ENCODE peak calls at places on chromosomes 6 and 20, in four cellular contexts. F, D, Y and P are unnamed samples.

GRCh38 chr6:169669147-169669546 is 32.7 kb downstream of the WDR27 start:
- DNase-seq in F (no peak), D (no peak), Y (no peak), P (no peak)

GRCh38 chr20:37839432-37839827 is 63.5 kb upstream of the VSTM2L start:
- DNase-seq in F (no peak), D (no peak), Y (no peak), P (no peak)

GRCh38 chr20:22515264-22515663 is 69.1 kb downstream of the FOXA2 start:
- DNase-seq in F (no peak), D (no peak), Y (no peak), P (no peak)

GRCh38 chr20:58696411-58696961 is 3.9 kb downstream of the NPEPL1 start:
- DNase-seq in F (no peak), D (no peak), Y (no peak), P (no peak)

GRCh38 chr20:52033313-52033712 is 158.3 kb downstream of the ZFP64 start:
- DNase-seq in F (no peak), D (no peak), Y (no peak), P (no peak)

GRCh38 chr6:11869656-11870340 is 91.2 kb upstream of the ADTRP start:
- DNase-seq in F (no peak), D (no peak), Y (peak; percentile 73), P (no peak)

GRCh38 chr6:9554806-9555205 is 860.1 kb downstream of the TFAP2A start:
- DNase-seq in F (no peak), D (no peak), Y (no peak), P (no peak)

GRCh38 chr6:21745543-21746337 is 152.2 kb downstream of the SOX4 start:
- DNase-seq in F (no peak), D (no peak), Y (no peak), P (no peak)

GRCh38 chr6:158408552-158409130 is 96.4 kb downstream of the TULP4 start:
- DNase-seq in F (peak; percentile 71), D (no peak), Y (no peak), P (peak; percentile 67)

GRCh38 chr20:33433465-33433864 is 10.1 kb downstream of the SNTA1 start:
- DNase-seq in F (no peak), D (no peak), Y (peak; percentile 73), P (no peak)

GRCh38 chr6:49813248-49813647 is 26.2 kb upstream of the PGK2 start:
- DNase-seq in F (no peak), D (no peak), Y (no peak), P (no peak)

GRCh38 chr6:41200901-41201783 is at the start of gene TREML2:
- DNase-seq in F (no peak), D (no peak), Y (no peak), P (no peak)

GRCh38 chr6:53718597-53719460 is 53.3 kb upstream of the KLHL31 start:
- DNase-seq in F (peak; percentile 36), D (peak; percentile 87), Y (peak; percentile 74), P (no peak)

GRCh38 chr6:70303034-70303525 is at the start of gene COL9A1:
- DNase-seq in F (no peak), D (no peak), Y (no peak), P (no peak)

GRCh38 chr20:53890434-53891305 is 179.7 kb downstream of the BCAS1 start:
- DNase-seq in F (no peak), D (no peak), Y (no peak), P (no peak)

GRCh38 chr20:57124346-57124745 is 142.1 kb downstream of the BMP7 start:
- DNase-seq in F (no peak), D (no peak), Y (no peak), P (no peak)

GRCh38 chr20:49435639-49436038 is 46.8 kb downstream of the KCNB1 start:
- DNase-seq in F (no peak), D (no peak), Y (no peak), P (no peak)

GRCh38 chr20:61510778-61511330 is 258.8 kb downstream of the CDH4 start:
- DNase-seq in F (no peak), D (no peak), Y (no peak), P (no peak)

GRCh38 chr6:149403534-149403933 is 3.5 kb downstream of the SUMO4 start:
- DNase-seq in F (no peak), D (no peak), Y (no peak), P (no peak)

GRCh38 chr20:54234991-54235390 is 27.1 kb downstream of the PFDN4 start:
- DNase-seq in F (no peak), D (no peak), Y (no peak), P (no peak)

GRCh38 chr6:52503853-52504777 is 72.7 kb downstream of the TRAM2 start:
- DNase-seq in F (peak; percentile 86), D (peak; percentile 100), Y (peak; percentile 97), P (peak; percentile 93)

GRCh38 chr20:17580905-17581304 is 11.0 kb downstream of the DSTN start:
- DNase-seq in F (no peak), D (no peak), Y (no peak), P (no peak)

GRCh38 chr6:139409026-139409425 is 34.6 kb upstream of the CITED2 start:
- DNase-seq in F (no peak), D (no peak), Y (no peak), P (no peak)

GRCh38 chr6:16669227-16669626 is 92.0 kb downstream of the ATXN1 start:
- DNase-seq in F (no peak), D (peak; percentile 50), Y (no peak), P (no peak)

GRCh38 chr20:49237531-49237930 is 18.3 kb downstream of the DDX27 start:
- DNase-seq in F (no peak), D (peak; percentile 94), Y (no peak), P (no peak)

GRCh38 chr20:52064936-52065335 is 126.6 kb downstream of the ZFP64 start:
- DNase-seq in F (no peak), D (no peak), Y (no peak), P (no peak)

GRCh38 chr6:9520417-9521151 is 894.3 kb downstream of the TFAP2A start:
- DNase-seq in F (no peak), D (no peak), Y (no peak), P (no peak)

GRCh38 chr6:106702451-106703110 is 73.2 kb downstream of the QRSL1 start:
- DNase-seq in F (peak; percentile 24), D (peak; percentile 37), Y (peak; percentile 84), P (no peak)

GRCh38 chr20:53606364-53606985 is 12.8 kb upstream of the ZNF217 start:
- DNase-seq in F (no peak), D (no peak), Y (peak; percentile 50), P (no peak)

GRCh38 chr6:108097882-108098281 is 23.3 kb upstream of the OSTM1 start:
- DNase-seq in F (no peak), D (no peak), Y (no peak), P (no peak)

GRCh38 chr6:104326173-104327001 is 533.3 kb downstream of the HACE1 start:
- DNase-seq in F (no peak), D (no peak), Y (no peak), P (no peak)

GRCh38 chr6:72639920-72640621 is 18.2 kb downstream of the KCNQ5 start:
- DNase-seq in F (no peak), D (no peak), Y (no peak), P (no peak)

GRCh38 chr20:24995741-24996448 is 3.3 kb upstream of the APMAP start:
- DNase-seq in F (no peak), D (no peak), Y (no peak), P (peak; percentile 40)

DNA sequence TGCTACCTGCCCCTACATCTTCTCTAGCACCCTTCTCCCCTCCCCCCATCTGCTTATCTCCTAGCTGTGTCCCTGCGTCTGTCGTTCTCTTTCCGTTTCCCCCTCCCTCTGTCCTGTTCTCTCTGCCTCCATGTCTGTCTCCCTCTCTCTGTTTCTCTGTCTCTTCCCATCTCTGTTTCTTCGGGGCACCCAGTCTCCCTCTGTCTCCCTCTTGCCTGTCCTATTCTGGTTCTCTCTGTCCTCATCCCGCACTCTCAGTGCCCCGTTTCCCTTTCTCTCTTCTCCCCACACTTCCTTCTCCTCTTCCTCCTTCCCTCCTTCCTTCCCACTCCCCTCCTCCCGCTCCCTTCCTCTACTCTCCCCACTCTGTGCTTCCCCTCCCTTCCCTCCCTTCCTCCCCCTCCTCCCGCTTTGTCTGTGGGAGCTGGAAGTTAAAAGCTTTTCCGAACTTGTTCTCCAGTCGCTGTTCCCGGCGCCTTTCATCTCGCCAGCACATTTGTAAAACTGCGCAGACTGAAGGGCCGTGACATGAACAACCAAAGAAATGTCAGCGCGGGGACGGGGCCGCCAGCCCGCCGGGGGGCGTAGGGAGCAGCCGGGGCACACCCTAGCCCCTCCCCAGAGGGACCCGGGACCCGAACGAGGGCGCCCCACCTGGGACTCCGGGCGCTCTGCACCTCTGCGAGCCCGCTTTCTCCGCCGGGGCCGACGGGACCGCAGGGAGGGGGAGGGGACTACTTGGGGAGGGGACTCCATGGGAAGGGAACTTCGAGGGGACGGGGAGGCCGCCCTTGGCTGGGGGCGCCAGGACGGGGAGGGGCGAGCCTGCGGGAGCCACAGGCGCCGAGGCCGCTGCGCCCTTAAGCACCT is 4.0 kb upstream of the CDH22 start:
- DNase-seq in F (peak; percentile 54), D (no peak), Y (peak; percentile 24), P (no peak)
- H3K4me3 ChIP-seq in F (peak overlapping the region; percentile 49), D (no peak overlapping the region), Y (no peak overlapping the region), P (no peak overlapping the region)

GRCh38 chr6:39193201-39193791 is 36.0 kb downstream of the KCNK5 start:
- DNase-seq in F (no peak), D (no peak), Y (no peak), P (no peak)

GRCh38 chr6:39189915-39190544 is 39.2 kb downstream of the KCNK5 start:
- DNase-seq in F (peak; percentile 46), D (peak; percentile 76), Y (peak; percentile 68), P (no peak)

GRCh38 chr6:39190545-39191235 is 38.6 kb downstream of the KCNK5 start:
- DNase-seq in F (no peak), D (no peak), Y (no peak), P (no peak)

GRCh38 chr6:39192736-39193135 is 36.5 kb downstream of the KCNK5 start:
- DNase-seq in F (no peak), D (no peak), Y (no peak), P (no peak)

GRCh38 chr6:39191236-39191930 is 37.9 kb downstream of the KCNK5 start:
- DNase-seq in F (no peak), D (peak; percentile 81), Y (no peak), P (no peak)
- H3K4me1 ChIP-seq in F (no peaks in the 10 kb centered on the region), D (peaks cover 16% of the 10 kb centered on the region), Y (peaks cover 27% of the 10 kb centered on the region), P (no peaks in the 10 kb centered on the region)

GRCh38 chr6:37931076-37931465 is 111.5 kb downstream of the ZFAND3 start:
- DNase-seq in F (no peak), D (no peak), Y (no peak), P (no peak)

GRCh38 chr6:37930288-37931075 is 111.0 kb downstream of the ZFAND3 start:
- DNase-seq in F (no peak), D (peak; percentile 88), Y (no peak), P (no peak)

GRCh38 chr6:37936150-37936549 is 116.6 kb downstream of the ZFAND3 start:
- DNase-seq in F (no peak), D (no peak), Y (no peak), P (no peak)

GRCh38 chr6:37936909-37937308 is 117.4 kb downstream of the ZFAND3 start:
- DNase-seq in F (no peak), D (no peak), Y (no peak), P (no peak)

GRCh38 chr6:37934276-37934675 is 114.7 kb downstream of the ZFAND3 start:
- DNase-seq in F (no peak), D (no peak), Y (no peak), P (no peak)
- H3K4me3 ChIP-seq in F (no peak overlapping the region), D (no peak overlapping the region), Y (no peak overlapping the region), P (no peak overlapping the region)

DNA sequence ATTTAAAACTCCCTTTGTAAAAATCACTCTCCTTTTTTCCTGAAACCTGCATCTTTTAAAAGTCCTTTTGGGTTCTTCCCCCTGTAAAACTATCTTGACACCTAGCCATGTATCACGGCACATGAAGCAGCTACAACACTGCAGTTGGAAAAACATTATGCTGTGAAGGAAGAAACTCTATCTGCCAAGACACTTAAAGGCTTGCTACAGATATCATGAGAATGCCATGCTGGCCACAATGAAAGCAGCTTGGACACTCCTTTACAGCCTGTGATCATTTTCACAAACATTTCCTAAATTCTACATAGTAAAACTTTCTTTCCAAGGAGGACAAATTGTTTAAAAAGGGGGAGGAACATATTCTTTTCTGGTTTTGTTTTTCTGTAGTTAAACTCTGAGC is 31.8 kb downstream of the CNKSR3 start:
- DNase-seq in F (no peak), D (no peak), Y (no peak), P (no peak)
- H3K4me1 ChIP-seq in F (peaks cover 20% of the 10 kb centered on the region), D (no peaks in the 10 kb centered on the region), Y (peaks cover 84% of the 10 kb centered on the region), P (peaks cover 37% of the 10 kb centered on the region)